ENCODE peak calls at places on chromosomes 4 and X, in seven cellular contexts. C is K562, W is SK-N-SH, Q is HCT116, P is GM12878, R is H1, Y is HepG2. I is an unnamed sample.
A peak's percentile ranks its signal among the peaks of the same experiment; 100 is the strongest.

GRCh38 chr4:167021545-167022155 is 212.6 kb downstream of the SPOCK3 start:
- DNase-seq in C (peak; percentile 68), W (peak; percentile 12), Q (peak; percentile 66), P (peak; percentile 30), R (peak; percentile 34), Y (peak; percentile 39), I (peak; percentile 70)

GRCh38 chr4:155667538-155668511 is 1.2 kb downstream of the GUCY1A1 start:
- DNase-seq in C (no peak), W (peak; percentile 80), Q (no peak), P (no peak), R (no peak), Y (no peak), I (no peak)

GRCh38 chrX:121260568-121261240 is 213.3 kb downstream of the GLUD2 start:
- DNase-seq in C (no peak), W (no peak), Q (no peak), P (no peak), R (no peak), Y (no peak), I (no peak)

GRCh38 chr4:139582044-139582443 is 26.0 kb upstream of the SETD7 start:
- DNase-seq in C (no peak), W (no peak), Q (no peak), P (no peak), R (no peak), Y (no peak), I (no peak)

GRCh38 chrX:12526296-12526695 is 264.9 kb upstream of the PRPS2 start:
- DNase-seq in C (no peak), W (no peak), Q (no peak), P (no peak), R (no peak), Y (no peak), I (no peak)

GRCh38 chr4:168501407-168501806 is 4.6 kb downstream of the PALLD start:
- DNase-seq in C (no peak), W (no peak), Q (no peak), P (no peak), R (no peak), Y (peak; percentile 36), I (peak; percentile 9)

GRCh38 chr4:165301833-165302232 is 25.6 kb upstream of the MSMO1 start:
- DNase-seq in C (no peak), W (no peak), Q (no peak), P (no peak), R (no peak), Y (no peak), I (no peak)

GRCh38 chr4:1990348-1990645 is 18.5 kb downstream of the NELFA start:
- DNase-seq in C (no peak), W (peak; percentile 22), Q (no peak), P (no peak), R (no peak), Y (no peak), I (no peak)

GRCh38 chrX:140712413-140713173 is 3.0 kb downstream of the LINC00632 start:
- DNase-seq in C (no peak), W (peak; percentile 60), Q (no peak), P (no peak), R (peak; percentile 17), Y (no peak), I (peak; percentile 27)

GRCh38 chr4:185464184-185464583 is 7.3 kb downstream of the CCDC110 start:
- DNase-seq in C (peak; percentile 8), W (no peak), Q (no peak), P (no peak), R (no peak), Y (no peak), I (no peak)

GRCh38 chrX:118627084-118627758 is 100.2 kb upstream of the IL13RA1 start:
- DNase-seq in C (peak; percentile 23), W (peak; percentile 18), Q (no peak), P (no peak), R (no peak), Y (peak; percentile 5), I (peak; percentile 23)

GRCh38 chr4:87529187-87529586 is at the start of gene SPARCL1:
- DNase-seq in C (no peak), W (no peak), Q (no peak), P (no peak), R (no peak), Y (no peak), I (no peak)

GRCh38 chrX:153537526-153538295 is 20.3 kb downstream of the ATP2B3 start:
- DNase-seq in C (no peak), W (peak; percentile 55), Q (no peak), P (no peak), R (no peak), Y (no peak), I (no peak)

GRCh38 chr4:137651128-137651527 is 118.8 kb upstream of the PCDH18 start:
- DNase-seq in C (no peak), W (no peak), Q (no peak), P (no peak), R (no peak), Y (no peak), I (no peak)

GRCh38 chrX:110420771-110421498 is 62.3 kb downstream of the RTL9 start:
- DNase-seq in C (peak; percentile 56), W (no peak), Q (no peak), P (no peak), R (no peak), Y (no peak), I (no peak)

GRCh38 chrX:53422091-53422914 is at the start of the genes RIBC1 and SMC1A:
- DNase-seq in C (peak; percentile 98), W (peak; percentile 96), Q (peak; percentile 90), P (peak; percentile 97), R (peak; percentile 92), Y (peak; percentile 87), I (peak; percentile 98)

GRCh38 chrX:313546-313945 is 5.0 kb downstream of the GTPBP6 start:
- DNase-seq in C (no peak), W (no peak), Q (no peak), P (no peak), R (no peak), Y (no peak), I (no peak)
- TF ChIP-seq JUND in C (no peak), W (no peak), Q (no peak), P (no peak), R (no peak), Y (no peak), I (no peak)

DNA sequence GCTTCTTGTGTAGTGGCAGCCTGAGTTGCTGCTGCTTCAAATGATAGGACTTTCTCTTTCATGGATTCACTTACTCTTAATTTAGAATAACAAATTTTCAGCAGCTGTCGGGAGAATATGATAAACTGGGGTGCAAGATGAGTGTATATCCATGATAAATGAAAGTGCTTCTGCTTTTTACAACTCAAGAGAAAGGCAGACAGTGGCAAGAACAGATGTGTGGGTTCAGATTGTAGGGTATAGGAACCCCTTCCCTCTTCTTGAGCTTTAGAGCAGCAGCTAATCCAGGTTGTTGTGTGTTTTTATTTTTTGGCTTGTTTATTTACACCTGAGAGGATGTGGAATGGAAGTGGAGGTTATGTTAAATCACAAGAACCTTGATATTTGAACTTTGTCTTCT is 1.1 kb downstream of the SH3BGRL start:
- DNase-seq in C (peak; percentile 17), W (no peak), Q (no peak), P (no peak), R (no peak), Y (no peak), I (no peak)
- TF ChIP-seq JUND in C (no peak), W (no peak), Q (no peak), P (no peak), R (no peak), Y (no peak), I (no peak)

GRCh38 chr4:158051401-158052235 is 121.2 kb downstream of the GASK1B start:
- DNase-seq in C (no peak), W (no peak), Q (no peak), P (no peak), R (no peak), Y (no peak), I (no peak)

GRCh38 chr4:158042591-158043030 is 130.2 kb downstream of the GASK1B start:
- DNase-seq in C (no peak), W (no peak), Q (no peak), P (no peak), R (no peak), Y (no peak), I (no peak)

GRCh38 chr4:158050942-158051341 is 121.9 kb downstream of the GASK1B start:
- DNase-seq in C (no peak), W (no peak), Q (no peak), P (no peak), R (no peak), Y (no peak), I (no peak)

GRCh38 chr4:158043971-158044618 is 128.7 kb downstream of the GASK1B start:
- DNase-seq in C (peak; percentile 8), W (no peak), Q (no peak), P (no peak), R (no peak), Y (no peak), I (no peak)

GRCh38 chr4:158046345-158046744 is 126.5 kb downstream of the GASK1B start:
- DNase-seq in C (no peak), W (no peak), Q (no peak), P (no peak), R (no peak), Y (peak; percentile 74), I (no peak)
- TF ChIP-seq JUND in C (no peak), W (no peak), Q (no peak), P (no peak), R (no peak), Y (no peak), I (no peak)

GRCh38 chr4:7397206-7398103 is 37.3 kb downstream of the PSAPL1 start:
- DNase-seq in C (no peak), W (peak; percentile 4), Q (no peak), P (no peak), R (no peak), Y (no peak), I (no peak)
- TF ChIP-seq JUND in C (no peak), W (no peak), Q (no peak), P (no peak), R (no peak), Y (no peak), I (no peak)

DNA sequence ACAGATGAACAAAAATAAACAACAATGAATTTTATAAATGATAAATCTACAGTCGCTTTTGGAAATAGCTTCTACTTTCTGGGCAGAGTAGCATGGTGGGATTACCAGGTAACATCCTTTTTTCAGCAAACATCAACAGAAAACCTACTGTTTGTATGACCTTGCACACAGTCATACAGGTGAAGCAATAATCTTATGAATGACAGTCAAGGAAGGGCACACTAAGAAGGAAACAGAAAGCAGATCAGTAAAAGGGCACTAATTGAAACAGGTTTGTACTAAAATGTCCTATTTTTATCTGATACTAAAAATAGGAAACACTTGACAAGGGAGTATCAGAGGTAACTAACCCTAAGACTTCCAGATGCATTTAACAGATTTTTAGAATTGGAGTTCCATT is 108.9 kb downstream of the DLG3 start:
- DNase-seq in C (no peak), W (no peak), Q (no peak), P (no peak), R (no peak), Y (peak; percentile 0), I (no peak)
- TF ChIP-seq JUND in C (no peak), W (no peak), Q (no peak), P (no peak), R (no peak), Y (no peak), I (no peak)

DNA sequence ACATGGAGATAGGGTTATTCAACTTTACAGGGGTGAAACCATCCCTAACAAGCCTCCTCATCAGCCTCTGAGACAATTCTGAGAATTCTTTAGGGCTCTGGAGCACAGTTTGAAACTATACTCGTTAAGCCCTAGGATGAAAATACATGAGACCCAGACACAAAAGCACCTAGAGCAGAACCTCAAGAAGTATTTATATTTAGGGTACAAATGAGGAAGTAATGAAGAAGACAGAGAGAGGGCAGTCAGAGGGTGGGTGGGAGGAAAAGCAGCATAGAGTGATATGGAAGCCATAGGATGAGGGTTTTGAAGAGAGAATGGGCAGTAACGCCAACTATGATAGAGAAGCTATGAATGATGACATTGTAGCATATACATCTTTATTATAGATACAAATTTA is 250.3 kb downstream of the DCLK2 start:
- DNase-seq in C (no peak), W (no peak), Q (no peak), P (no peak), R (no peak), Y (no peak), I (no peak)
- TF ChIP-seq JUND in C (no peak), W (no peak), Q (no peak), P (no peak), R (no peak), Y (no peak), I (no peak)

I was measured in T47D.